ENCODE peak calls at places on chromosomes 7 and 10, in seven cellular contexts. H is IMR-90, I is breast epithelium, E is esophagus squamous epithelium, O is HepG2, G is esophagus muscularis mucosa, N is K562. R is an unnamed sample.

GRCh38 chr10:62020362-62020730 is 118.8 kb downstream of the ARID5B start:
- DNase-seq in H (no peak), I (no peak), E (no peak), O (no peak), G (no peak), N (no peak), R (no peak)

GRCh38 chr10:95503012-95503411 is 58.2 kb downstream of the SORBS1 start:
- DNase-seq in H (no peak), I (no peak), E (no peak), O (peak; percentile 64), G (no peak), N (no peak), R (no peak)

GRCh38 chr7:146826338-146826737 is 709.7 kb downstream of the CNTNAP2 start:
- DNase-seq in H (no peak), I (no peak), E (no peak), O (no peak), G (no peak), N (no peak), R (no peak)

GRCh38 chr7:155071121-155071651 is 1.1 kb downstream of the HTR5A start:
- DNase-seq in H (no peak), I (no peak), E (no peak), O (no peak), G (no peak), N (no peak), R (no peak)

GRCh38 chr10:28678687-28679457 is 1.6 kb downstream of the BAMBI start:
- DNase-seq in H (peak; percentile 24), I (no peak), E (no peak), O (peak; percentile 84), G (no peak), N (peak; percentile 44), R (no peak)

GRCh38 chr7:65951837-65952578 is 30.0 kb downstream of the GUSB start:
- DNase-seq in H (no peak), I (no peak), E (no peak), O (no peak), G (no peak), N (no peak), R (no peak)

GRCh38 chr10:111139567-111139966 is 62.7 kb downstream of the ADRA2A start:
- DNase-seq in H (no peak), I (no peak), E (no peak), O (no peak), G (peak; percentile 74), N (no peak), R (no peak)

GRCh38 chr10:106577266-106577665 is 587.2 kb downstream of the SORCS1 start:
- DNase-seq in H (peak; percentile 31), I (no peak), E (no peak), O (no peak), G (no peak), N (no peak), R (no peak)

GRCh38 chr7:150986099-150986512 is 4.7 kb upstream of the NOS3 start:
- DNase-seq in H (peak; percentile 48), I (no peak), E (no peak), O (no peak), G (no peak), N (peak; percentile 80), R (peak; percentile 53)

GRCh38 chr10:17882557-17882956 is 69.2 kb upstream of the SLC39A12 start:
- DNase-seq in H (no peak), I (no peak), E (no peak), O (no peak), G (no peak), N (no peak), R (peak; percentile 28)

DNA sequence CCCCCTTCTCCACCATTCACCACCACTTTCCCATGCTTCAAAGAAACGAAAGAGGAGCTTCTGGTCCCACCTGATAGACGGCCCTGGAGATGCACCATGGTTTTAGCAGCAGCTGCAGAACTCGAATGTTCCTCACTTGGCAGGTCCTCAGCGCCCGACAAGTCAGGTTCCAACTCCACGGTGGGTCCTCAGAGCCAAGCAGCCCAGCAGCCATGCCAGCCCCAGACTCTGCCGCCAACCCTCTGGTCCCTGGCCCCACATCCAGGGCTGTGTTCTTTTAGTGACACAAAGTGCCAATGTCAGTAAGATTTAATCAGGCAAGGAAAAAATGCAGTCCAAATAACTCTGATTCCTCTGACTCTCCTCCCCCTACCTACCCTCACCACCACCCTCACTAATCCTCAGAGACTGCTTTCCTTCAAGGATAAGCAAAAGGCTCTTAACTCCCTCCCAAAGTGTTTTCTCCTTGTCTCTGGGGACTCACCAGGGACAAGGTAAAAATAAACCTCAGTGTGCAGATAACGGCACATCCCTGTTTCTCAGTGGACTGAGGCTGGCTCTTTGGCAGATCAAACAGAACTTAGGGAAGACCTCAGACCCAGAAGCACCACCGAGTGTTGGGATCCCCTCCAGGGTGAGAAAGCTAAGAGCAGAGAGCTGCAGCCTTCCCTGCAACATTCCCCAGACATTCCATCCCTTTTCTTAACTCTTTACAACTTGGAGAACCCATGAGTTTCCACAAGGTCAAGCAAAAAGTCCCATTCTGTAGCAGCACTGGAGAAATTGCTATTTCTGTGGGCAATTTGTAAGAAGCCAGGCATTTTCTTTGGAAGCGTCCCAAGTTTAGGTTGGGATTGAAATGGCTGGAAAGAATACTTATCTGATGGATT is 358.9 kb downstream of the FRMD4A start:
- DNase-seq in H (peak; percentile 86), I (no peak), E (no peak), O (no peak), G (no peak), N (no peak), R (no peak)
- TF ChIP-seq POLR2A in H (no peak), I (no peak), E (no peak), O (no peak), G (no peak), N (no peak), R (no peak)

GRCh38 chr10:113712024-113712423 is 32.3 kb downstream of the CASP7 start:
- DNase-seq in H (no peak), I (no peak), E (no peak), O (no peak), G (no peak), N (no peak), R (no peak)
- H3K27ac ChIP-seq in H (no peak overlapping the region), I (peak overlapping the region; percentile 64), E (no peak overlapping the region), O (no peak overlapping the region), G (no peak overlapping the region), N (no peak overlapping the region), R (no peak overlapping the region)

GRCh38 chr7:102433319-102434038 is at the start of gene ORAI2:
- DNase-seq in H (peak; percentile 59), I (peak; percentile 65), E (peak; percentile 16), O (no peak), G (no peak), N (peak; percentile 95), R (peak; percentile 64)
- TF ChIP-seq POLR2A in H (peak; percentile 53), I (no peak), E (no peak), O (no peak), G (no peak), N (no peak), R (no peak)

GRCh38 chr7:107203607-107204006 is 34.8 kb downstream of the HBP1 start:
- DNase-seq in H (no peak), I (no peak), E (no peak), O (no peak), G (no peak), N (no peak), R (no peak)
- H3K27ac ChIP-seq in H (no peak overlapping the region), I (peak overlapping the region; percentile 9), E (no peak overlapping the region), O (no peak overlapping the region), G (no peak overlapping the region), N (no peak overlapping the region), R (no peak overlapping the region)

GRCh38 chr7:135166338-135166989 is 4.0 kb downstream of the CYREN start:
- DNase-seq in H (no peak), I (no peak), E (no peak), O (no peak), G (no peak), N (no peak), R (no peak)

GRCh38 chr7:135165862-135166261 is 4.6 kb downstream of the CYREN start:
- DNase-seq in H (no peak), I (no peak), E (no peak), O (no peak), G (no peak), N (peak; percentile 7), R (no peak)

GRCh38 chr7:135162382-135163001 is 8.0 kb downstream of the CYREN start:
- DNase-seq in H (no peak), I (no peak), E (no peak), O (no peak), G (no peak), N (no peak), R (no peak)

GRCh38 chr7:135161669-135162068 is 8.8 kb downstream of the CYREN start:
- DNase-seq in H (no peak), I (no peak), E (no peak), O (no peak), G (no peak), N (peak; percentile 11), R (no peak)

DNA sequence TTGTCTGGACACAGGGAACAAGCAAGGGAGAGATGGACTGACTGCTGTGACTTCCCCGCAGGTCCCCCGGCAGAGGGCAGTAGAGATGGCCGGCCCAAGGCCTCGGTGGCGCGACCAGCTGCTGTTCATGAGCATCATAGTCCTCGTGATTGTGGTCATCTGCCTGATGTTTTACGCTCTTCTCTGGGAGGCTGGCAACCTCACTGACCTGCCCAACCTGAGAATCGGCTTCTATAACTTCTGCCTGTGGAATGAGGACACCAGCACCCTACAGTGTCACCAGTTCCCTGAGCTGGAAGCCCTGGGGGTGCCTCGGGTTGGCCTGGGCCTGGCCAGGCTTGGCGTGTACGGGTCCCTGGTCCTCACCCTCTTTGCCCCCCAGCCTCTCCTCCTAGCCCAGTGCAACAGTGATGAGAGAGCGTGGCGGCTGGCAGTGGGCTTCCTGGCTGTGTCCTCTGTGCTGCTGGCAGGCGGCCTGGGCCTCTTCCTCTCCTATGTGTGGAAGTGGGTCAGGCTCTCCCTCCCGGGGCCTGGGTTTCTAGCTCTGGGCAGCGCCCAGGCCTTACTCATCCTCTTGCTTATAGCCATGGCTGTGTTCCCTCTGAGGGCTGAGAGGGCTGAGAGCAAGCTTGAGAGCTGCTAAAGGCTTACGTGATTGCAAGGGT is 6.0 kb downstream of the CYREN start:
- DNase-seq in H (no peak), I (no peak), E (no peak), O (no peak), G (no peak), N (peak; percentile 16), R (no peak)
- TF ChIP-seq POLR2A in H (no peak), I (no peak), E (no peak), O (no peak), G (no peak), N (peak; percentile 63), R (no peak)

GRCh38 chr10:133275683-133276092 is 980 bp downstream of the ADAM8 start:
- DNase-seq in H (no peak), I (no peak), E (no peak), O (no peak), G (no peak), N (peak; percentile 27), R (no peak)
- H3K27ac ChIP-seq in H (no peak overlapping the region), I (no peak overlapping the region), E (no peak overlapping the region), O (no peak overlapping the region), G (no peak overlapping the region), N (peak overlapping the region; percentile 41), R (no peak overlapping the region)

DNA sequence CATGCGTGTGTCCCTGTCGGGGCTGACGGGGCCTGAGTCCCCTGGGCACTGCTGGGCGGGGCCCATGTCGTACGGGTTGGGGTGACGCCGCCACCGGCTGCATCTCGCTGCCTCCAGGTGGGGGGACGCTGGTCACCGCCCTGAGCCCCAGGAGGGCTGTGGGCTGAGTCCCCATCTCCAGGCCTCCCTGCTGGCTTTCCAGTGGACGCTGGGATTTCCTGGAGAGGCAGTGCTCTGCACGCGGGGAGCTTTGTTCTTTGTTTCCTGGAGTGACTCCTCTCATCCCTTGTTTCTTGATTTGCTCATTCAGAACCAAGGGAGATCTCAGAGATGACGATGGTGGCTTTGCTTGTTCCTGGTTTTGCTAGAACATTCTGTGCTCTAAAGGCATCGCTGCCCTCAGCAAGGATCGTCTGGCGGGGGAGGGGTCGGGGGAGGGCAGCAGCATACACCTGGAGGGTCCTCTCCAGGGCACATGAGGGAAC is 21.0 kb downstream of the PWWP2B start:
- DNase-seq in H (no peak), I (no peak), E (no peak), O (no peak), G (no peak), N (no peak), R (no peak)
- TF ChIP-seq POLR2A in H (no peak), I (no peak), E (no peak), O (no peak), G (no peak), N (no peak), R (no peak)